ENCODE peak calls at places on chromosome 22, in six cellular contexts. One of them, this sample, is unnamed.

GRCh38 chr22:24926849-24927579 is 19.5 kb downstream of the LHFPL7 start:
- DNase-seq in brain microvascular endothelial cell: peak
- DNase-seq in hepatocyte: no peak
- DNase-seq in activated naive CD4-positive, alpha-beta T cell treated with Interleukin-2 at 50 U/mL for 16 hours: no peak
- DNase-seq in left ventricle myocardium superior: no peak
- DNase-seq in brain pericyte: no peak
- DNase-seq in this sample: no peak

GRCh38 chr22:28630185-28630580 is 49.5 kb downstream of the TTC28 start:
- DNase-seq in brain pericyte: no peak
- DNase-seq in left ventricle myocardium superior: no peak
- DNase-seq in brain microvascular endothelial cell: no peak
- DNase-seq in activated naive CD4-positive, alpha-beta T cell treated with Interleukin-2 at 50 U/mL for 16 hours: no peak
- DNase-seq in hepatocyte: no peak
- DNase-seq in this sample: no peak

GRCh38 chr22:38401336-38402084 is 53.5 kb downstream of the KCNJ4 start:
- DNase-seq in brain pericyte: no peak
- DNase-seq in brain microvascular endothelial cell: no peak
- DNase-seq in hepatocyte: no peak
- DNase-seq in activated naive CD4-positive, alpha-beta T cell treated with Interleukin-2 at 50 U/mL for 16 hours: no peak
- DNase-seq in left ventricle myocardium superior: no peak
- DNase-seq in this sample: no peak

GRCh38 chr22:43007519-43008102 is 7.3 kb downstream of the PACSIN2 start:
- DNase-seq in brain pericyte: no peak
- DNase-seq in brain microvascular endothelial cell: peak
- DNase-seq in left ventricle myocardium superior: no peak
- DNase-seq in hepatocyte: peak
- DNase-seq in activated naive CD4-positive, alpha-beta T cell treated with Interleukin-2 at 50 U/mL for 16 hours: no peak
- DNase-seq in this sample: peak

GRCh38 chr22:44086759-44087158 is 62.7 kb downstream of the PARVB start:
- DNase-seq in brain microvascular endothelial cell: no peak
- DNase-seq in activated naive CD4-positive, alpha-beta T cell treated with Interleukin-2 at 50 U/mL for 16 hours: no peak
- DNase-seq in hepatocyte: peak
- DNase-seq in left ventricle myocardium superior: no peak
- DNase-seq in brain pericyte: no peak
- DNase-seq in this sample: no peak

GRCh38 chr22:27212617-27213177 is 555.3 kb downstream of the MIAT start:
- DNase-seq in left ventricle myocardium superior: peak
- DNase-seq in brain microvascular endothelial cell: peak
- DNase-seq in activated naive CD4-positive, alpha-beta T cell treated with Interleukin-2 at 50 U/mL for 16 hours: no peak
- DNase-seq in hepatocyte: peak
- DNase-seq in brain pericyte: peak
- DNase-seq in this sample: no peak

GRCh38 chr22:46909237-46910030 is 147.0 kb downstream of the TBC1D22A start:
- DNase-seq in brain pericyte: no peak
- DNase-seq in brain microvascular endothelial cell: no peak
- DNase-seq in activated naive CD4-positive, alpha-beta T cell treated with Interleukin-2 at 50 U/mL for 16 hours: no peak
- DNase-seq in left ventricle myocardium superior: no peak
- DNase-seq in hepatocyte: no peak
- DNase-seq in this sample: no peak

GRCh38 chr22:26848244-26848920 is 191.0 kb downstream of the MIAT start:
- DNase-seq in activated naive CD4-positive, alpha-beta T cell treated with Interleukin-2 at 50 U/mL for 16 hours: no peak
- DNase-seq in brain microvascular endothelial cell: peak
- DNase-seq in brain pericyte: no peak
- DNase-seq in left ventricle myocardium superior: no peak
- DNase-seq in hepatocyte: no peak
- DNase-seq in this sample: no peak

GRCh38 chr22:42489000-42489399 is 30.6 kb downstream of the RRP7A start:
- DNase-seq in brain pericyte: no peak
- DNase-seq in hepatocyte: no peak
- DNase-seq in left ventricle myocardium superior: no peak
- DNase-seq in brain microvascular endothelial cell: no peak
- DNase-seq in activated naive CD4-positive, alpha-beta T cell treated with Interleukin-2 at 50 U/mL for 16 hours: no peak
- DNase-seq in this sample: no peak

GRCh38 chr22:40479126-40479800 is 108.9 kb downstream of the SGSM3 start:
- DNase-seq in left ventricle myocardium superior: no peak
- DNase-seq in brain microvascular endothelial cell: no peak
- DNase-seq in activated naive CD4-positive, alpha-beta T cell treated with Interleukin-2 at 50 U/mL for 16 hours: no peak
- DNase-seq in brain pericyte: no peak
- DNase-seq in hepatocyte: no peak
- DNase-seq in this sample: no peak

GRCh38 chr22:29230916-29231875 is 25.5 kb downstream of the EMID1 start:
- DNase-seq in left ventricle myocardium superior: no peak
- DNase-seq in brain pericyte: no peak
- DNase-seq in hepatocyte: no peak
- DNase-seq in brain microvascular endothelial cell: no peak
- DNase-seq in activated naive CD4-positive, alpha-beta T cell treated with Interleukin-2 at 50 U/mL for 16 hours: no peak
- DNase-seq in this sample: no peak

GRCh38 chr22:50473088-50473487 is 1.7 kb downstream of the SBF1 start:
- DNase-seq in brain microvascular endothelial cell: no peak
- DNase-seq in brain pericyte: no peak
- DNase-seq in hepatocyte: no peak
- DNase-seq in activated naive CD4-positive, alpha-beta T cell treated with Interleukin-2 at 50 U/mL for 16 hours: peak
- DNase-seq in left ventricle myocardium superior: no peak
- DNase-seq in this sample: peak

GRCh38 chr22:24208012-24208749 is 26.9 kb downstream of the SUSD2 start:
- DNase-seq in brain pericyte: peak
- DNase-seq in brain microvascular endothelial cell: peak
- DNase-seq in left ventricle myocardium superior: peak
- DNase-seq in hepatocyte: peak
- DNase-seq in activated naive CD4-positive, alpha-beta T cell treated with Interleukin-2 at 50 U/mL for 16 hours: no peak
- DNase-seq in this sample: no peak

GRCh38 chr22:29030016-29030617 is 31.5 kb downstream of the C22orf31 start:
- DNase-seq in brain pericyte: no peak
- DNase-seq in brain microvascular endothelial cell: no peak
- DNase-seq in activated naive CD4-positive, alpha-beta T cell treated with Interleukin-2 at 50 U/mL for 16 hours: no peak
- DNase-seq in hepatocyte: no peak
- DNase-seq in left ventricle myocardium superior: no peak
- DNase-seq in this sample: no peak

This sample was measured in stimulated activated naive CD8-positive, alpha-beta T cell treated with anti-CD3 and anti-CD28 coated beads, Interleukin-15, amount 100 ng/mL, for 72 hours.